ENCODE peak calls at places on chromosome 7, in five cellular contexts. A is psoas muscle, B is PC-9, V is tibial artery, G is heart right ventricle. R is an unnamed sample.

GRCh38 chr7:105388373-105389089 is at the start of gene SRPK2:
- DNase-seq in A (peak; percentile 86), B (peak; percentile 80), V (peak; percentile 83), G (peak; percentile 85), R (peak; percentile 72)

GRCh38 chr7:40560672-40561071 is 425.9 kb downstream of the SUGCT start:
- DNase-seq in A (no peak), B (no peak), V (no peak), G (no peak), R (no peak)

GRCh38 chr7:128701062-128701785 is 29.1 kb downstream of the GARIN1A start:
- DNase-seq in A (no peak), B (peak; percentile 33), V (no peak), G (no peak), R (no peak)

GRCh38 chr7:29866490-29866930 is 60.2 kb downstream of the WIPF3 start:
- DNase-seq in A (peak; percentile 74), B (no peak), V (peak; percentile 86), G (peak; percentile 40), R (no peak)

GRCh38 chr7:103918928-103919868 is 70.3 kb downstream of the RELN start:
- DNase-seq in A (no peak), B (no peak), V (no peak), G (no peak), R (no peak)

GRCh38 chr7:155257482-155258232 is 40.0 kb upstream of the INSIG1 start:
- DNase-seq in A (peak; percentile 91), B (peak; percentile 35), V (peak; percentile 93), G (peak; percentile 82), R (peak; percentile 9)

GRCh38 chr7:105972276-105972675 is 9.2 kb downstream of the CDHR3 start:
- DNase-seq in A (no peak), B (no peak), V (no peak), G (no peak), R (no peak)

GRCh38 chr7:22173884-22174573 is 182.9 kb downstream of the RAPGEF5 start:
- DNase-seq in A (no peak), B (peak; percentile 37), V (no peak), G (no peak), R (no peak)

GRCh38 chr7:133165001-133165400 is 83.1 kb upstream of the CHCHD3 start:
- DNase-seq in A (no peak), B (no peak), V (no peak), G (no peak), R (no peak)

GRCh38 chr7:46058424-46058823 is 137.4 kb upstream of the IGFBP3 start:
- DNase-seq in A (no peak), B (no peak), V (no peak), G (no peak), R (no peak)

GRCh38 chr7:13603661-13604060 is 385.8 kb downstream of the ETV1 start:
- DNase-seq in A (no peak), B (no peak), V (no peak), G (no peak), R (no peak)

GRCh38 chr7:70321016-70321415 is 722.7 kb downstream of the AUTS2 start:
- DNase-seq in A (no peak), B (no peak), V (no peak), G (no peak), R (no peak)

GRCh38 chr7:29684787-29685650 is 121.3 kb upstream of the WIPF3 start:
- DNase-seq in A (peak; percentile 91), B (peak; percentile 77), V (peak; percentile 85), G (peak; percentile 84), R (peak; percentile 77)

GRCh38 chr7:2066251-2066919 is 166.4 kb downstream of the MAD1L1 start:
- DNase-seq in A (no peak), B (no peak), V (no peak), G (no peak), R (no peak)

GRCh38 chr7:3028071-3028766 is 15.4 kb downstream of the CARD11 start:
- DNase-seq in A (no peak), B (peak; percentile 77), V (peak; percentile 82), G (no peak), R (peak; percentile 38)

GRCh38 chr7:155122831-155123230 is 52.7 kb downstream of the HTR5A start:
- DNase-seq in A (no peak), B (no peak), V (no peak), G (no peak), R (no peak)

GRCh38 chr7:138889566-138889965 is 91.6 kb upstream of the ATP6V0A4 start:
- DNase-seq in A (no peak), B (no peak), V (no peak), G (no peak), R (no peak)

GRCh38 chr7:47049234-47049774 is 532.6 kb downstream of the TNS3 start:
- DNase-seq in A (no peak), B (no peak), V (no peak), G (no peak), R (no peak)

GRCh38 chr7:45295222-45295621 is 137.6 kb downstream of the RAMP3 start:
- DNase-seq in A (no peak), B (no peak), V (no peak), G (no peak), R (no peak)

GRCh38 chr7:129739427-129739826 is 127.9 kb downstream of the NRF1 start:
- DNase-seq in A (peak; percentile 69), B (peak; percentile 11), V (no peak), G (no peak), R (no peak)

GRCh38 chr7:152847491-152847890 is 87.9 kb downstream of the ACTR3B start:
- DNase-seq in A (no peak), B (no peak), V (no peak), G (no peak), R (no peak)

GRCh38 chr7:122380993-122381392 is 76.4 kb upstream of the FEZF1 start:
- DNase-seq in A (no peak), B (no peak), V (no peak), G (no peak), R (no peak)

GRCh38 chr7:152076940-152077933 is 51.8 kb downstream of the GALNT11 start:
- DNase-seq in A (peak; percentile 71), B (no peak), V (no peak), G (peak; percentile 19), R (peak; percentile 51)

GRCh38 chr7:115008465-115009114 is 86.7 kb downstream of the MDFIC start:
- DNase-seq in A (peak; percentile 86), B (no peak), V (peak; percentile 89), G (peak; percentile 71), R (no peak)

GRCh38 chr7:98281757-98282652 is 519 bp downstream of the BRI3 start:
- DNase-seq in A (peak; percentile 83), B (no peak), V (peak; percentile 81), G (no peak), R (no peak)

GRCh38 chr7:19561121-19561805 is 147.6 kb downstream of the POLR1F start:
- DNase-seq in A (no peak), B (no peak), V (no peak), G (no peak), R (no peak)

GRCh38 chr7:1848013-1848640 is 178.1 kb downstream of the ELFN1 start:
- DNase-seq in A (peak; percentile 55), B (no peak), V (peak; percentile 53), G (peak; percentile 4), R (no peak)

GRCh38 chr7:1127001-1127400 is 33.0 kb downstream of the ZFAND2A start:
- DNase-seq in A (peak; percentile 43), B (no peak), V (no peak), G (no peak), R (no peak)

GRCh38 chr7:82675396-82675795 is 231.8 kb upstream of the CACNA2D1 start:
- DNase-seq in A (no peak), B (no peak), V (no peak), G (no peak), R (no peak)

GRCh38 chr7:155338632-155339320 is 41.1 kb downstream of the INSIG1 start:
- DNase-seq in A (peak; percentile 35), B (no peak), V (no peak), G (no peak), R (no peak)

GRCh38 chr7:39353615-39354376 is 212.4 kb upstream of the YAE1 start:
- DNase-seq in A (no peak), B (peak; percentile 15), V (no peak), G (peak; percentile 19), R (peak; percentile 66)

GRCh38 chr7:24214670-24215069 is 69.3 kb upstream of the NPY start:
- DNase-seq in A (no peak), B (no peak), V (no peak), G (no peak), R (no peak)
- H3K27ac ChIP-seq in A (no peak overlapping the region), B (no peak overlapping the region), V (no peak overlapping the region), G (no peak overlapping the region), R (no peak overlapping the region)

GRCh38 chr7:37494940-37495339 is 46.3 kb upstream of the ELMO1 start:
- DNase-seq in A (no peak), B (no peak), V (no peak), G (no peak), R (peak; percentile 80)
- H3K27ac ChIP-seq in A (no peak overlapping the region), B (no peak overlapping the region), V (no peak overlapping the region), G (no peak overlapping the region), R (no peak overlapping the region)

GRCh38 chr7:35386082-35386815 is 132.3 kb upstream of the TBX20 start:
- DNase-seq in A (no peak), B (no peak), V (no peak), G (no peak), R (no peak)

GRCh38 chr7:35375516-35375915 is 121.6 kb upstream of the TBX20 start:
- DNase-seq in A (no peak), B (no peak), V (no peak), G (no peak), R (no peak)

GRCh38 chr7:35384761-35385700 is 131.1 kb upstream of the TBX20 start:
- DNase-seq in A (no peak), B (no peak), V (no peak), G (peak; percentile 67), R (no peak)

GRCh38 chr7:35379481-35379880 is 125.6 kb upstream of the TBX20 start:
- DNase-seq in A (no peak), B (no peak), V (no peak), G (no peak), R (no peak)

DNA sequence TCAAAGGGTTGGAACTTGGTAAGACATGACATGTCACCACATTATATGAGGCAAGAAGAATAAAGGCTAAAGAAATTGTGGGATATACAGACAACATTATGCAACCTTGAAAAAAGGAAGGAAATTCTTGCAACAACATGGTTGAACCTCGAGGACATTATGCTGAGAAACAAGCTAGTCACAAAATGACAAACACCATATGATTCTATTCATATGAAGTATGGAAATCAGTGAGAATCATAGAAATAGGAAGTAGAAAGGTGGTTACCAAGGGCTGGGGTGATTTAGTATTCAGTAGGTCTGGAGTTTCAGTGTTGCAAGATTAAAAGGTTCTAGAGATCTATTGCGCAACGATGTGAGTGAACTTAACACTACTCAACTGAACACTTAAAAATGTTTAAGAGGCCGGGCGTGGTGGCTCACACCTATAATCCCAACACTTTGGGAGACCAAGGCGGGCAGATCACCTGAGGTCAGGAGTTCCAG is 126.9 kb upstream of the TBX20 start:
- DNase-seq in A (no peak), B (no peak), V (no peak), G (no peak), R (no peak)
- H3K27ac ChIP-seq in A (no peak overlapping the region), B (no peak overlapping the region), V (no peak overlapping the region), G (no peak overlapping the region), R (no peak overlapping the region)

GRCh38 chr7:116776046-116776445 is 86.3 kb upstream of the CAPZA2 start:
- DNase-seq in A (no peak), B (no peak), V (no peak), G (no peak), R (no peak)

GRCh38 chr7:116779222-116779621 is 83.2 kb upstream of the CAPZA2 start:
- DNase-seq in A (no peak), B (no peak), V (no peak), G (no peak), R (no peak)

GRCh38 chr7:116779921-116780320 is 82.5 kb upstream of the CAPZA2 start:
- DNase-seq in A (no peak), B (no peak), V (no peak), G (no peak), R (no peak)

GRCh38 chr7:116777613-116778380 is 84.6 kb upstream of the CAPZA2 start:
- DNase-seq in A (no peak), B (no peak), V (no peak), G (no peak), R (peak; percentile 81)

GRCh38 chr7:116776610-116777289 is 85.6 kb upstream of the CAPZA2 start:
- DNase-seq in A (no peak), B (peak; percentile 26), V (no peak), G (no peak), R (peak; percentile 9)
- H3K27ac ChIP-seq in A (peak overlapping the region; percentile 66), B (peak overlapping the region; percentile 97), V (no peak overlapping the region), G (no peak overlapping the region), R (no peak overlapping the region)

R was measured in trophoblast cell.